ENCODE peak calls at places on chromosomes 13 and 19, in nine cellular contexts. Q is ovary; S is central memory CD8-positive, alpha-beta T cell; O is GM10248; F is central memory CD4-positive, alpha-beta T cell; H is body of pancreas; V is progenitor cell of endocrine pancreas; X is T-helper 1 cell; R is mesenchymal stem cell. M is an unnamed sample.

GRCh38 chr13:30388401-30389283 is 33.7 kb upstream of the UBE2L5 start:
- DNase-seq in F (no peak), X (no peak), S (no peak), R (no peak), H (no peak), O (no peak), Q (peak), V (no peak), M (no peak)

GRCh38 chr19:38989066-38989605 is 13.6 kb upstream of the FBXO17 start:
- DNase-seq in S (no peak), O (no peak), Q (no peak), V (no peak), X (no peak), R (no peak), F (no peak), H (peak), M (no peak)

GRCh38 chr19:2495130-2495641 is 19.3 kb downstream of the GADD45B start:
- DNase-seq in S (no peak), H (peak), O (no peak), X (no peak), Q (peak), F (no peak), V (no peak), R (peak), M (no peak)

GRCh38 chr13:97528518-97528917 is 94.5 kb downstream of the RAP2A start:
- DNase-seq in X (no peak), O (no peak), S (no peak), H (no peak), V (no peak), R (no peak), F (no peak), Q (no peak), M (no peak)

GRCh38 chr13:109428146-109428545 is 358.2 kb downstream of the IRS2 start:
- DNase-seq in V (no peak), Q (no peak), X (no peak), H (no peak), O (no peak), F (no peak), R (no peak), S (no peak), M (no peak)

GRCh38 chr19:49758292-49758691 is 4.8 kb downstream of the TSKS start:
- DNase-seq in H (no peak), V (no peak), X (no peak), Q (peak), O (no peak), R (peak), F (no peak), S (no peak), M (no peak)

GRCh38 chr13:79085021-79085420 is 321.0 kb downstream of the RBM26 start:
- DNase-seq in H (no peak), S (no peak), X (no peak), O (no peak), Q (no peak), R (no peak), V (no peak), F (no peak), M (no peak)

GRCh38 chr19:39499082-39499642 is 415 bp downstream of the DLL3 start:
- DNase-seq in F (no peak), S (no peak), V (no peak), X (no peak), R (peak), Q (no peak), O (no peak), H (no peak), M (no peak)

GRCh38 chr19:2268861-2269243 is 12.6 kb upstream of the JSRP1 start:
- DNase-seq in R (no peak), V (no peak), H (no peak), X (no peak), O (no peak), S (no peak), F (no peak), Q (no peak), M (no peak)

GRCh38 chr13:49023441-49023840 is 47.7 kb downstream of the FNDC3A start:
- DNase-seq in V (no peak), F (no peak), R (peak), H (no peak), Q (no peak), O (no peak), S (no peak), X (no peak), M (peak)

GRCh38 chr13:99442273-99442895 is 58.9 kb upstream of the TM9SF2 start:
- DNase-seq in R (peak), S (peak), X (peak), Q (peak), H (peak), F (peak), O (peak), V (no peak), M (peak)

GRCh38 chr13:50707533-50708096 is 135.9 kb downstream of the DLEU7 start:
- DNase-seq in R (no peak), F (no peak), V (no peak), Q (no peak), X (no peak), S (no peak), H (no peak), O (no peak), M (no peak)

GRCh38 chr19:58569943-58570670 is 3.0 kb downstream of the MZF1 start:
- DNase-seq in V (no peak), H (peak), F (no peak), Q (peak), O (no peak), X (no peak), S (no peak), R (no peak), M (no peak)

GRCh38 chr19:1206733-1207301 is 1.2 kb downstream of the STK11 start:
- DNase-seq in F (peak), X (no peak), Q (no peak), O (no peak), H (no peak), R (no peak), V (no peak), S (no peak), M (no peak)

GRCh38 chr19:31270897-31271568 is 78.2 kb downstream of the TSHZ3 start:
- DNase-seq in O (no peak), F (no peak), S (no peak), Q (peak), R (no peak), X (no peak), H (no peak), V (no peak), M (no peak)

GRCh38 chr13:99256709-99257108 is 1.5 kb downstream of the GPR18 start:
- DNase-seq in R (peak), Q (no peak), O (no peak), S (no peak), H (no peak), X (no peak), V (no peak), F (no peak), M (no peak)

GRCh38 chr19:46970815-46971214 is 48.8 kb upstream of the NPAS1 start:
- DNase-seq in O (no peak), H (no peak), S (no peak), R (peak), X (no peak), F (no peak), Q (no peak), V (no peak), M (peak)

GRCh38 chr13:102234618-102235017 is 167.2 kb downstream of the FGF14 start:
- DNase-seq in F (no peak), S (no peak), V (no peak), R (no peak), Q (no peak), X (no peak), H (no peak), O (no peak), M (no peak)

GRCh38 chr13:98782654-98783053 is 30.2 kb upstream of the SLC15A1 start:
- DNase-seq in Q (no peak), O (no peak), S (no peak), R (peak), H (no peak), X (no peak), F (no peak), V (no peak), M (no peak)

GRCh38 chr13:45728759-45729158 is 26.6 kb downstream of the CBY2 start:
- DNase-seq in Q (no peak), V (no peak), F (no peak), S (no peak), X (no peak), R (no peak), O (peak), H (no peak), M (no peak)

GRCh38 chr13:110771194-110771593 is 57.7 kb downstream of the ING1 start:
- DNase-seq in Q (no peak), O (no peak), R (no peak), H (no peak), X (no peak), V (no peak), F (no peak), S (no peak), M (no peak)

GRCh38 chr13:49927755-49928154 is 8.4 kb downstream of the SPRYD7 start:
- DNase-seq in V (no peak), F (no peak), X (no peak), H (no peak), O (no peak), R (peak), S (no peak), Q (no peak), M (no peak)